ENCODE peak calls at places on chromosome 15, in four cellular contexts. I is HepG2, B is A549, Y is K562. E is an unnamed sample.

GRCh38 chr15:89197503-89197971 is 23.8 kb downstream of the RLBP1 start:
- DNase-seq in I (peak; percentile 93), B (no peak), Y (no peak), E (peak; percentile 72)

GRCh38 chr15:66803182-66803729 is 101.2 kb downstream of the SMAD6 start:
- DNase-seq in I (peak; percentile 84), B (peak; percentile 98), Y (peak; percentile 95), E (peak; percentile 58)

GRCh38 chr15:47296911-47297310 is 420.4 kb upstream of the SEMA6D start:
- DNase-seq in I (no peak), B (no peak), Y (no peak), E (no peak)

GRCh38 chr15:72168131-72168825 is 29.3 kb downstream of the GRAMD2A start:
- DNase-seq in I (no peak), B (no peak), Y (peak; percentile 38), E (no peak)

GRCh38 chr15:71802770-71803169 is 7.6 kb upstream of the NR2E3 start:
- DNase-seq in I (no peak), B (no peak), Y (peak; percentile 49), E (peak; percentile 88)

GRCh38 chr15:58731756-58732535 is 17.6 kb downstream of the ADAM10 start:
- DNase-seq in I (no peak), B (peak; percentile 47), Y (peak; percentile 40), E (no peak)

GRCh38 chr15:60592386-60593339 is 113.7 kb upstream of the ICE2 start:
- DNase-seq in I (peak; percentile 74), B (peak; percentile 9), Y (peak; percentile 54), E (peak; percentile 85)

GRCh38 chr15:93049914-93050534 is 39.0 kb downstream of the RGMA start:
- DNase-seq in I (no peak), B (no peak), Y (no peak), E (no peak)

GRCh38 chr15:62760506-62760905 is 282.0 kb upstream of the TPM1 start:
- DNase-seq in I (no peak), B (no peak), Y (no peak), E (no peak)

GRCh38 chr15:82848201-82848993 is 39.0 kb downstream of the WHAMM start:
- DNase-seq in I (no peak), B (no peak), Y (no peak), E (no peak)

GRCh38 chr15:67641453-67641852 is 99.0 kb downstream of the MAP2K5 start:
- DNase-seq in I (no peak), B (no peak), Y (no peak), E (no peak)

GRCh38 chr15:63481105-63481810 is 23.1 kb upstream of the USP3 start:
- DNase-seq in I (no peak), B (peak; percentile 54), Y (no peak), E (no peak)

GRCh38 chr15:51846463-51847230 is 17.2 kb downstream of the TMOD3 start:
- DNase-seq in I (no peak), B (no peak), Y (peak; percentile 68), E (no peak)

GRCh38 chr15:76168237-76168984 is 108.6 kb downstream of the TMEM266 start:
- DNase-seq in I (no peak), B (no peak), Y (no peak), E (no peak)

GRCh38 chr15:72105111-72105510 is 12.8 kb downstream of the MYO9A start:
- DNase-seq in I (no peak), B (no peak), Y (no peak), E (no peak)

GRCh38 chr15:69586721-69587120 is 134.1 kb downstream of the RPLP1 start:
- DNase-seq in I (no peak), B (no peak), Y (no peak), E (no peak)
- TF ChIP-seq NR3C1 in I (no peak), B (no peak), Y (no peak), E (no peak)

GRCh38 chr15:69855601-69856000 is 242.1 kb downstream of the TLE3 start:
- DNase-seq in I (no peak), B (no peak), Y (no peak), E (no peak)

GRCh38 chr15:69854521-69855171 is 243.1 kb downstream of the TLE3 start:
- DNase-seq in I (no peak), B (no peak), Y (no peak), E (no peak)

GRCh38 chr15:69855172-69855562 is 242.6 kb downstream of the TLE3 start:
- DNase-seq in I (no peak), B (no peak), Y (no peak), E (no peak)

GRCh38 chr15:69857686-69858391 is 239.9 kb downstream of the TLE3 start:
- DNase-seq in I (no peak), B (no peak), Y (no peak), E (no peak)

DNA sequence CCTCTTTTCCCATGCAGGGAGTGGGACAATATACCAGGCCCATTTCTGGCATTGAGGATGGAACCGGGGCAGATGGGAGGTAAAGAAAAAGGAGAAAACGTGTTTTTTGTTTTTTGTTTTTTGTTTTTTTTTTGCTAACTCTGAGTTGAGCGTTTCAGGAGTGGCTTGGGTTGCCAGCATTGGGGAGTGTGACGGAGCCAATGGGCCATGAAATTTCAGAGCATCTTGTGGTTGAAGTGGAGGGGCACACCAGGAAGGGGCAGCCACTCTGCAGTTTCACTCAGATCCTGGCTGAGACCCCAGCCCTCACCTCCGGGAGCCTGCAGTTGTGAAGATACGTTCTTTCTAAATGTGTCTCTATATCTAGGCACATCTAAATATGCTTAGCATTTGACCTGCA is 240.5 kb downstream of the TLE3 start:
- DNase-seq in I (no peak), B (no peak), Y (no peak), E (no peak)
- TF ChIP-seq NR3C1 in I (no peak), B (no peak), Y (no peak), E (no peak)

GRCh38 chr15:39228889-39229288 is 352.0 kb upstream of the THBS1 start:
- DNase-seq in I (no peak), B (no peak), Y (no peak), E (no peak)

GRCh38 chr15:39230917-39231285 is 350.0 kb upstream of the THBS1 start:
- DNase-seq in I (no peak), B (no peak), Y (no peak), E (no peak)

GRCh38 chr15:39227001-39227400 is 353.9 kb upstream of the THBS1 start:
- DNase-seq in I (no peak), B (no peak), Y (no peak), E (no peak)

GRCh38 chr15:39232512-39232911 is 348.4 kb upstream of the THBS1 start:
- DNase-seq in I (no peak), B (peak; percentile 4), Y (no peak), E (no peak)

DNA sequence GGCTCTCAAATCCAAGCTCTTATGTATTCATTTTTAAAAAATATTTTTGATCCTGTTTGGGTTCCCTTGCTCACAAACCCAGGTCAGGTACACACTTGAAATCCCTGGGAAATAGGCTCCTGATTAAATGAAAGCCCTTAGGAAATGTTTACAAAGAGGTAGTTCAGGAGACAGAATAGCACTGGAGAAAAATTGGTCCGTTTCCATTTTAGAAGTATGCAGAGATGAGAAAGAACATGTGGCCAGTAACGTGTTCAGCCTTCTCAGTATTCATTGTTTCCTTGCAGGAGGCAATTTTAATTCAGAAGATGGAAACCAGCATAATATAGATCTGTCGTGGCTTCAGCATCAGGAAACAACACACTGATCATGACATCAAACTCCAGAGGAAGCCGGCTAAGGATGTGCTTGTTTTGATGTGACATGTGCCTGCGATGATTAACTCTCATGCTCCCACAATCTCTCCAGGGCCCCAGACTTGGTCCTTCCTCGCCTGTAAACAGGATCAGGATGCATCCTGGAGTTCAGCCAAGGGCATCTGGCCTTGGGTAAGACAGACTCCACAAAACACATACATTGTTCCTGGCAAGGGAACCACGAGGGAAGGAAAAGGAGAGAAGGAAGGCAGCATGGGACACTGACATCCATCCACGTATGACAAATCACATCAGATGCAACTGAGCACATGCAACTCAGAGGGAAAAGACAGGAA is 350.5 kb upstream of the THBS1 start:
- DNase-seq in I (no peak), B (no peak), Y (no peak), E (no peak)
- TF ChIP-seq NR3C1 in I (no peak), B (no peak), Y (no peak), E (no peak)

DNA sequence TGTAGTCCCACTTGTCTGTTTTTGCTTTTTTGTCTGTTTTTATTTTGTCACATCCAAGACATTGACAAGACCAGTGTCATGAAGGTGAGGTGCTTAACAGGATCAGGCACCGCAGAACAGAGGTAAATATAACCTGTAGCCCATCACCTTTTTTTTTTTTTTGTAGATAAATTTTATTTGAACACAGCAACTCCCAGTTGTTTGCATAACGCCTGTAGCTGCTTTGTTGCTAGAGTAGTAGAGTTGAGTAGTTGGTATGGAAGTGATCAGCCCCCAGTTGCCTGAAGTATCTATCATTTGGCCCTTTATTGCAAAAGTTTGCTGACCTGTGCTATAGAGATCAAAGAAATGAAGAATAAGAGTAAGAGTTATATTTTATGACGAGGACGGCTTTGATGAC is 135.0 kb downstream of the TCF12 start:
- DNase-seq in I (no peak), B (no peak), Y (no peak), E (no peak)
- TF ChIP-seq NR3C1 in I (no peak), B (no peak), Y (no peak), E (no peak)

DNA sequence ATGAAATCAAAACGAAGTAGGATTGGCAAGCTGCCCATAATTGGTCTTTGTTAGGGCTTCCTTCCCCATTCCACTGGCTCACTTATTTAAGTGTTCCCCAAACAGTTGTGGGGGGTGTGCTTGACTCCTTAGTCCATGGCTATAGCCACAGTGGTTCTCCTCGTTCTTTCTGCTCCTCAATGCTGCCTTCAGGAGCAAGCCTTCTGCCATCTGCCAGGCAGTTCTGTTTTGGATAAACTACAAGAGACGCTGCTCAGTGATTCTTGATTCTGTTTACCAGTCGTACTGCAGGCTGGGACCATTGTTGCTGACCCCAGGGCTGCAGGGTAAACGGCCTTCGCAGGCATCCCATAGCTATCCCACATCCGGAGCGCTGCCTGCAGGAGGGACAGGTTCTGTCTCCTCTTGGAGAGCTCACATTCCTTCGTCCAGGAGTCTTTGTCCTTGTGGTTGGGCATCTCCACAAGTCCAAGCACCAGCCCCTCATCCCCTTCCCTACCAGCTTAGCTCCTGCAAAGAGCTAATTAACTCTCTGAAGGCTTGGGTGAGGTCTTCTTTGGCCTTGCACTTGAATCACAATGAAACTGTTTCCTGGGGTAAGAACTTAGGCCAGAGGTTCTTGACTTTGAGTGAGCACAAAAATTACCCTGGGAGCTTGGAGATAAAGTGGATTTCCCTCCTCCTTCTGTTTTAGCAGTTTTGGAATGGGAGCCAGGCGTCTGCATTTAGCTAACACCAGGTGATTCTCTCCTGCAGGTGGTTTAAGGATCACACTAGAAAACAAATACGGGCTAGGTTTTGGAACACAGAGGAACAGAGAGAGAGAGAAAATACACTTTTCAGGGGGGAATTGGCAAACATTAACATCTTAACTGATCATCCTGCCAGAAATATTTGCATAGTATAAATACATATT is 114.9 kb downstream of the SV2B start:
- DNase-seq in I (no peak), B (no peak), Y (no peak), E (peak; percentile 30)
- TF ChIP-seq NR3C1 in I (no peak), B (no peak), Y (no peak), E (no peak)

GRCh38 chr15:74302821-74303359 is 64.6 kb downstream of the CYP11A1 start:
- DNase-seq in I (peak; percentile 11), B (peak; percentile 49), Y (peak; percentile 50), E (peak; percentile 86)
- TF ChIP-seq NR3C1 in I (no peak), B (no peak), Y (no peak), E (peak; percentile 91)

DNA sequence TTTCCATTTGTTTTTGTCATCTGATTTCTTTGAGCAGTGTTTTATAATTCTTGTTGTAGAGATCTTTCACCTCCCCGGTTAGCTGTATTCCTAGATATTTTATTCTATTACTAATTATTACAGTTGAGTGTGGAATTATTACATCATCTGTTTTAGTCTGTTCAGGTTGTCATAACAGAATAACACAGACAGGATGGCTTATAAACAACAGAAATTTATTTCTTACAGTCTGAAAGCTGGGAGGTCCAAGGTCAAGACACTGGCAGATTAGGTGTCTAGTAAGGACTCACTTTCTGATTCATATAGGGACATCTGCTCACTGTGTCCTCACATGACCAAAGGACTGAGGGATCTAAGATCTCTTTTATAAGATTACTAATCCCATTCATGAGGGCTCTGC is 121.3 kb upstream of the THBS1 start:
- DNase-seq in I (no peak), B (no peak), Y (no peak), E (no peak)
- TF ChIP-seq NR3C1 in I (no peak), B (no peak), Y (no peak), E (no peak)